ENCODE peak calls at places on chromosomes 11 and 22, in four cellular contexts. One of them, this sample, is unnamed.

GRCh38 chr11:1826552-1827094 is 8.2 kb upstream of the SYT8 start:
- DNase-seq in right atrium auricular region: no peak
- DNase-seq in fibroblast of lung: peak
- DNase-seq in epithelial cell of esophagus: peak
- DNase-seq in this sample: peak

GRCh38 chr11:73995247-73995646 is 12.6 kb upstream of the UCP2 start:
- DNase-seq in right atrium auricular region: no peak
- DNase-seq in fibroblast of lung: no peak
- DNase-seq in epithelial cell of esophagus: no peak
- DNase-seq in this sample: no peak

GRCh38 chr11:128828350-128828749 is 38.7 kb downstream of the KCNJ1 start:
- DNase-seq in right atrium auricular region: no peak
- DNase-seq in fibroblast of lung: no peak
- DNase-seq in epithelial cell of esophagus: no peak
- DNase-seq in this sample: no peak

GRCh38 chr11:14645985-14646900 is 2.6 kb downstream of the PDE3B start:
- DNase-seq in right atrium auricular region: no peak
- DNase-seq in fibroblast of lung: peak
- DNase-seq in epithelial cell of esophagus: no peak
- DNase-seq in this sample: no peak

GRCh38 chr11:85845052-85845631 is 10.0 kb upstream of the CCDC83 start:
- DNase-seq in right atrium auricular region: no peak
- DNase-seq in fibroblast of lung: no peak
- DNase-seq in epithelial cell of esophagus: peak
- DNase-seq in this sample: no peak

GRCh38 chr11:12287009-12287373 is 90.4 kb upstream of the PARVA start:
- DNase-seq in right atrium auricular region: peak
- DNase-seq in fibroblast of lung: peak
- DNase-seq in epithelial cell of esophagus: peak
- DNase-seq in this sample: peak

GRCh38 chr11:12482839-12483238 is 105.5 kb downstream of the PARVA start:
- DNase-seq in right atrium auricular region: no peak
- DNase-seq in fibroblast of lung: no peak
- DNase-seq in epithelial cell of esophagus: no peak
- DNase-seq in this sample: no peak

GRCh38 chr11:118924591-118925585 is 838 bp downstream of the BCL9L start:
- DNase-seq in right atrium auricular region: no peak
- DNase-seq in fibroblast of lung: peak
- DNase-seq in epithelial cell of esophagus: peak
- DNase-seq in this sample: peak

GRCh38 chr22:23696326-23696851 is 5.6 kb downstream of the RGL4 start:
- DNase-seq in right atrium auricular region: no peak
- DNase-seq in fibroblast of lung: no peak
- DNase-seq in epithelial cell of esophagus: peak
- DNase-seq in this sample: no peak

GRCh38 chr22:17954200-17954859 is 70.0 kb downstream of the MICAL3 start:
- DNase-seq in right atrium auricular region: no peak
- DNase-seq in fibroblast of lung: no peak
- DNase-seq in epithelial cell of esophagus: no peak
- DNase-seq in this sample: no peak

DNA sequence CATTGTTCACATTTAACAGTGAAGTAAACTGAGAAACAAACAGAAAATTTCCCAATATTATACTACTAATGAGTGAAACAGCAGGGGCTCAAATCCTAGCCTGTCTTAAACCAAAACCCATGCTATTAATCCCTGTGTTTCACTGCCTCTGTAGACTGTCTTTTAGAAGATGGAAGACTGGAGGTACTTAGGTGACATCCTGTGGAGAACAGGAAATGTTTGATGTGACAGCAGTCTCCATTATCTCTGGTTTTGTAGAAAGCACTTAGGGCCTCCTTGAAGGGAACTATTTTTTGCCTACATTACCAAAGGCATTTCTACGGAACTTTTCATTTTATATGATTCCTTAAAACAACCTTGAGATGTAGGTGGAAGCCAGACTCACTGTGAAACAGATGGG is 288.1 kb upstream of the SORL1-AS1 start:
- DNase-seq in right atrium auricular region: no peak
- DNase-seq in fibroblast of lung: no peak
- DNase-seq in epithelial cell of esophagus: no peak
- DNase-seq in this sample: no peak
- H3K4me3 ChIP-seq in right atrium auricular region: no peak
- H3K4me3 ChIP-seq in fibroblast of lung: no peak
- H3K4me3 ChIP-seq in epithelial cell of esophagus: no peak
- H3K4me3 ChIP-seq in this sample: no peak

GRCh38 chr22:30289126-30289979 is at the start of gene CASTOR1:
- DNase-seq in right atrium auricular region: peak
- DNase-seq in fibroblast of lung: peak
- DNase-seq in epithelial cell of esophagus: peak
- DNase-seq in this sample: peak

GRCh38 chr22:30288414-30289125 is 735 bp downstream of the CASTOR1 start:
- DNase-seq in right atrium auricular region: no peak
- DNase-seq in fibroblast of lung: no peak
- DNase-seq in epithelial cell of esophagus: no peak
- DNase-seq in this sample: no peak

GRCh38 chr22:30290679-30291333 is 1.5 kb upstream of the CASTOR1 start:
- DNase-seq in right atrium auricular region: peak
- DNase-seq in fibroblast of lung: peak
- DNase-seq in epithelial cell of esophagus: peak
- DNase-seq in this sample: peak

GRCh38 chr22:30290318-30290678 is 993 bp upstream of the CASTOR1 start:
- DNase-seq in right atrium auricular region: no peak
- DNase-seq in fibroblast of lung: no peak
- DNase-seq in epithelial cell of esophagus: peak
- DNase-seq in this sample: no peak

GRCh38 chr22:30289980-30290313 is 642 bp upstream of the CASTOR1 start:
- DNase-seq in right atrium auricular region: no peak
- DNase-seq in fibroblast of lung: no peak
- DNase-seq in epithelial cell of esophagus: no peak
- DNase-seq in this sample: peak
- H3K4me3 ChIP-seq in right atrium auricular region: peak
- H3K4me3 ChIP-seq in fibroblast of lung: peak
- H3K4me3 ChIP-seq in epithelial cell of esophagus: peak
- H3K4me3 ChIP-seq in this sample: peak

GRCh38 chr22:46072981-46073682 is 77.2 kb upstream of the PPARA start:
- DNase-seq in right atrium auricular region: no peak
- DNase-seq in fibroblast of lung: no peak
- DNase-seq in epithelial cell of esophagus: no peak
- DNase-seq in this sample: peak
- H3K4me3 ChIP-seq in right atrium auricular region: peak
- H3K4me3 ChIP-seq in fibroblast of lung: peak
- H3K4me3 ChIP-seq in epithelial cell of esophagus: peak
- H3K4me3 ChIP-seq in this sample: peak

GRCh38 chr22:50325444-50326224 is 1.2 kb downstream of the DENND6B start:
- DNase-seq in right atrium auricular region: no peak
- DNase-seq in fibroblast of lung: no peak
- DNase-seq in epithelial cell of esophagus: no peak
- DNase-seq in this sample: peak
- H3K4me3 ChIP-seq in right atrium auricular region: no peak
- H3K4me3 ChIP-seq in fibroblast of lung: peak
- H3K4me3 ChIP-seq in epithelial cell of esophagus: peak
- H3K4me3 ChIP-seq in this sample: no peak

GRCh38 chr11:82732348-82732733 is 1.3 kb downstream of the FAM181B start:
- DNase-seq in right atrium auricular region: no peak
- DNase-seq in fibroblast of lung: no peak
- DNase-seq in epithelial cell of esophagus: no peak
- DNase-seq in this sample: no peak
- H3K4me3 ChIP-seq in right atrium auricular region: peak
- H3K4me3 ChIP-seq in fibroblast of lung: no peak
- H3K4me3 ChIP-seq in epithelial cell of esophagus: peak
- H3K4me3 ChIP-seq in this sample: peak

GRCh38 chr11:78046486-78046854 is 17.2 kb upstream of the THRSP start:
- DNase-seq in right atrium auricular region: no peak
- DNase-seq in fibroblast of lung: no peak
- DNase-seq in epithelial cell of esophagus: no peak
- DNase-seq in this sample: no peak
- H3K4me3 ChIP-seq in right atrium auricular region: no peak
- H3K4me3 ChIP-seq in fibroblast of lung: no peak
- H3K4me3 ChIP-seq in epithelial cell of esophagus: no peak
- H3K4me3 ChIP-seq in this sample: no peak

GRCh38 chr11:60905551-60906113 is 753 bp downstream of the PRPF19 start:
- DNase-seq in right atrium auricular region: no peak
- DNase-seq in fibroblast of lung: peak
- DNase-seq in epithelial cell of esophagus: peak
- DNase-seq in this sample: no peak
- H3K4me3 ChIP-seq in right atrium auricular region: peak
- H3K4me3 ChIP-seq in fibroblast of lung: peak
- H3K4me3 ChIP-seq in epithelial cell of esophagus: peak
- H3K4me3 ChIP-seq in this sample: peak

DNA sequence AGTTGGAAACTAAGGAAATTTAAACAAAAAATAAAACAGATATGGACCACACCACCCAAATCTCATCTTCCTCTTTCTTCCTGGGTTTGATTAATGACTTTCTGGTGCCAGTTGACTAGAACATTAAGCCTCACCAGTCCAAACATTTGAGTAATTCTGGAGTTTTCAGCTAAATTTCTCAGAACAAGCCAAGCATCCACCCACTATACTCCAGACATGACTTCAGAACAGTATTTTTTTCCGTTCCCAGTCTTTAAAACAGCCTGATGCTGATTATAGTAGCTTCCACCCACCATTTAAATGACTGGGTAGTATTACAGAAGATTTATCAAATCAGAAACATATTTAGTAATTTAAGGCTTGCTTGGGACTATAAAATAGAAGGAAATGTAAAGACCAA is 230.9 kb upstream of the UBASH3B start:
- DNase-seq in right atrium auricular region: no peak
- DNase-seq in fibroblast of lung: no peak
- DNase-seq in epithelial cell of esophagus: no peak
- DNase-seq in this sample: no peak
- H3K4me3 ChIP-seq in right atrium auricular region: no peak
- H3K4me3 ChIP-seq in fibroblast of lung: no peak
- H3K4me3 ChIP-seq in epithelial cell of esophagus: no peak
- H3K4me3 ChIP-seq in this sample: no peak

GRCh38 chr11:2988996-2989395 is 3.1 kb downstream of the NAP1L4 start:
- DNase-seq in right atrium auricular region: no peak
- DNase-seq in fibroblast of lung: no peak
- DNase-seq in epithelial cell of esophagus: no peak
- DNase-seq in this sample: no peak

GRCh38 chr11:2990617-2991476 is 1.3 kb downstream of the NAP1L4 start:
- DNase-seq in right atrium auricular region: no peak
- DNase-seq in fibroblast of lung: no peak
- DNase-seq in epithelial cell of esophagus: peak
- DNase-seq in this sample: no peak

GRCh38 chr11:2987881-2988280 is 4.2 kb downstream of the NAP1L4 start:
- DNase-seq in right atrium auricular region: no peak
- DNase-seq in fibroblast of lung: no peak
- DNase-seq in epithelial cell of esophagus: peak
- DNase-seq in this sample: no peak

GRCh38 chr11:2989551-2989950 is 2.6 kb downstream of the NAP1L4 start:
- DNase-seq in right atrium auricular region: no peak
- DNase-seq in fibroblast of lung: no peak
- DNase-seq in epithelial cell of esophagus: no peak
- DNase-seq in this sample: no peak

DNA sequence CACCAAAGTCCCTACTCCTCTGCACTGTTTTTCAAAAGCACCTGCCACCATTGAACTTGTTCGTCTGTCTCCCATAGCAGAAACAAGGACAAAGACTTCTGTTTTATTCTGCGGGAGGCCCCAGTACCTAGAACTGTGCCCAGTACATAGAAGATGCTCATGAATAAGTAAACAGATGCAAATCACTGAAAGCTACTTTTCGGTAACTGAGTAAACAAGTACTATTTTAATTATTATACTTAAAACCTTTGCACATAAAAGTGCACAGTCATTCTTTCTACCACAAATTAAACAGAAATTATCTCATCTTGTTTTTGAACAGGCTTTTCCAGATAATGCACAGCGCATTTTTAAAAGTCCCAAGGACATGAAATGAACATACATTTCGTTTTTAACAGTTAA is 3.8 kb downstream of the NAP1L4 start:
- DNase-seq in right atrium auricular region: no peak
- DNase-seq in fibroblast of lung: no peak
- DNase-seq in epithelial cell of esophagus: no peak
- DNase-seq in this sample: no peak
- H3K4me3 ChIP-seq in right atrium auricular region: no peak
- H3K4me3 ChIP-seq in fibroblast of lung: peak
- H3K4me3 ChIP-seq in epithelial cell of esophagus: peak
- H3K4me3 ChIP-seq in this sample: no peak

This sample was measured in heart left ventricle.